ENCODE peak calls at places on chromosomes 7 and 10, in six cellular contexts. One of them, this sample, is unnamed.

GRCh38 chr10:80405636-80406035 is 2.7 kb upstream of the PRXL2A start:
- DNase-seq in mucosa of descending colon: no peak
- DNase-seq in stomach: no peak
- DNase-seq in heart right ventricle: no peak
- DNase-seq in lung: no peak
- DNase-seq in dorsolateral prefrontal cortex: no peak
- DNase-seq in this sample: peak; percentile 40

GRCh38 chr10:69731698-69732097 is 70.0 kb upstream of the COL13A1 start:
- DNase-seq in heart right ventricle: no peak
- DNase-seq in stomach: no peak
- DNase-seq in dorsolateral prefrontal cortex: no peak
- DNase-seq in lung: no peak
- DNase-seq in mucosa of descending colon: no peak
- DNase-seq in this sample: no peak

GRCh38 chr7:20374391-20374790 is 43.7 kb downstream of the ITGB8 start:
- DNase-seq in mucosa of descending colon: peak; percentile 17
- DNase-seq in dorsolateral prefrontal cortex: no peak
- DNase-seq in heart right ventricle: no peak
- DNase-seq in lung: no peak
- DNase-seq in stomach: no peak
- DNase-seq in this sample: no peak

GRCh38 chr10:124598196-124598595 is 136.6 kb downstream of the LHPP start:
- DNase-seq in stomach: no peak
- DNase-seq in lung: no peak
- DNase-seq in heart right ventricle: no peak
- DNase-seq in dorsolateral prefrontal cortex: no peak
- DNase-seq in mucosa of descending colon: no peak
- DNase-seq in this sample: no peak

GRCh38 chr7:134365341-134366054 is 48.8 kb upstream of the SLC35B4 start:
- DNase-seq in lung: no peak
- DNase-seq in mucosa of descending colon: no peak
- DNase-seq in dorsolateral prefrontal cortex: no peak
- DNase-seq in stomach: no peak
- DNase-seq in heart right ventricle: no peak
- DNase-seq in this sample: peak; percentile 22

GRCh38 chr10:120984221-120984620 is 133.1 kb downstream of the WDR11 start:
- DNase-seq in lung: no peak
- DNase-seq in mucosa of descending colon: no peak
- DNase-seq in stomach: no peak
- DNase-seq in dorsolateral prefrontal cortex: no peak
- DNase-seq in heart right ventricle: no peak
- DNase-seq in this sample: no peak

GRCh38 chr10:24866615-24867583 is 85.5 kb downstream of the PRTFDC1 start:
- DNase-seq in stomach: peak; percentile 41
- DNase-seq in lung: no peak
- DNase-seq in heart right ventricle: peak; percentile 58
- DNase-seq in dorsolateral prefrontal cortex: peak; percentile 59
- DNase-seq in mucosa of descending colon: peak; percentile 56
- DNase-seq in this sample: peak; percentile 44

GRCh38 chr7:66187894-66188293 is 17.2 kb upstream of the TPST1 start:
- DNase-seq in stomach: no peak
- DNase-seq in mucosa of descending colon: peak; percentile 20
- DNase-seq in dorsolateral prefrontal cortex: no peak
- DNase-seq in lung: peak; percentile 45
- DNase-seq in heart right ventricle: no peak
- DNase-seq in this sample: no peak

GRCh38 chr10:44828515-44829142 is 82.5 kb upstream of the TMEM72 start:
- DNase-seq in heart right ventricle: peak; percentile 77
- DNase-seq in dorsolateral prefrontal cortex: no peak
- DNase-seq in mucosa of descending colon: no peak
- DNase-seq in lung: no peak
- DNase-seq in stomach: no peak
- DNase-seq in this sample: no peak

GRCh38 chr10:70672993-70673928 is 955 bp downstream of the ADAMTS14 start:
- DNase-seq in stomach: no peak
- DNase-seq in mucosa of descending colon: peak; percentile 24
- DNase-seq in dorsolateral prefrontal cortex: peak; percentile 19
- DNase-seq in heart right ventricle: peak; percentile 50
- DNase-seq in lung: no peak
- DNase-seq in this sample: peak; percentile 74

DNA sequence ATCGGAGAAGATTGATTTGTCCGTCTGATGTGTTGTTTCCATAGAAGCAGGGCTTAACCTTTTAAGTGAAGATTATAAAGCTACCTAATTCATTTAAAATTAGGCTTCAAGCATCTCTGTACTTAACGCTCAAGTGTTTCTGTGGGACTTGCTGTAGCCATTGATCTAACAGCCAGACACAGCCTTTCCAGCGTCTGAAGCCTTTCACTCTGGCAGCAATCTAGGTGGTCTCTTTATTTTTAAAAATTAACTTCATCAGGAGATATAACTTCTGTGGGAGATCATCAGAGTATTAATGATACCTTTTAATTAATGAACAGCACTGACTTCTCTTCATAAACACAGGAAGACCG is 88.1 kb downstream of the BEND7 start:
- DNase-seq in heart right ventricle: no peak
- DNase-seq in dorsolateral prefrontal cortex: no peak
- DNase-seq in stomach: no peak
- DNase-seq in lung: no peak
- DNase-seq in mucosa of descending colon: no peak
- DNase-seq in this sample: no peak
- TF ChIP-seq CTCF in heart right ventricle: no peak
- TF ChIP-seq CTCF in dorsolateral prefrontal cortex: no peak
- TF ChIP-seq CTCF in stomach: no peak
- TF ChIP-seq CTCF in lung: no peak
- TF ChIP-seq CTCF in mucosa of descending colon: no peak
- TF ChIP-seq CTCF in this sample: no peak

DNA sequence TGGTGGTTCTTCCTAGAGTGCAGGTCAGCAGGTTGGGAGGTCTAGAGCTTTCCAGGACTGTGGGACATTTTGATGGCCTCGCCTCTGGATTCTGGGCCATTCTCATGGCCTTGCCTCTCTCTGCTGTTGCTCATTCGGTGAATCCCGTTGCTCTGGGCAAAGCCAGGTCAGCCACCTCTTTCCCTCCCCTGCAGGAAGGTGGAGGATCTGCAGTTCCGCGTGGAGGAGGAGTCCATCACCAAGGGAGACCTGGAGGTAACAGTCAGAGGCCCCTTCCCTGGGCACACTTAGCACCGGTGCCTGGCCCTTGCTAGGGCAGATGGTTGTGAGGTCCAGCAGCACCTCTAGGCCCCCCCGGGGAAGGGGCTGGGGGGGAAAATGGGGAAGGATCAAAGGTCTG is 74.9 kb downstream of the CLIP2 start:
- DNase-seq in dorsolateral prefrontal cortex: no peak
- DNase-seq in mucosa of descending colon: no peak
- DNase-seq in lung: no peak
- DNase-seq in heart right ventricle: no peak
- DNase-seq in stomach: no peak
- DNase-seq in this sample: no peak
- TF ChIP-seq CTCF in dorsolateral prefrontal cortex: no peak
- TF ChIP-seq CTCF in mucosa of descending colon: no peak
- TF ChIP-seq CTCF in lung: no peak
- TF ChIP-seq CTCF in heart right ventricle: no peak
- TF ChIP-seq CTCF in stomach: no peak
- TF ChIP-seq CTCF in this sample: peak; percentile 49

DNA sequence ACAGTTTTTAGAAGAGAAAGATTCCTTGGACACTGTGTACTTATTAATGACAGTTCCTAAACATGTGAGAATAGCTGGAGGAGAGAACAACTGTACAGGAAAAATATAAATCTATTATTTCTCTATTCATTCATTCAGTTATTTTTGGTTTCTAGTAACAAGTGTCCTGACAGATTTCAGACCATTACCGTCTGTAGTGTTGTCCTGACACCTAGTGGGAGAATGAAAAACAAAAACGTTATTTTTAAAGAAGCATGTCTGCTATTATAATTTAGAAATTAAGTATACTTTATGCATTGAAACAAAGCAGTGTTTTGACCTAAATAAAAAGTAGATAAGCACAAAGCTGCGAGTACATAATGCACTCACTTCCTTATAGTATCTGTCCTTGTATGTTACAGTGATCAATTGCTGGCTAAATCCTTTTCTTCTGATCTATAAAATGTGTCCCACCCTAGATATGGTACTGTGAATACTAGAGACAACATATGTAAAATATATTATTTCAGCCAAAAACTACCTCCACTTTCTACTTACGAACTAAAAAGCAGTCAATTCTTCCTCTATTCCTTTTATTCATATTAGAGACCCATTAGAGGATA is 575.6 kb downstream of the ARL4A start:
- DNase-seq in stomach: no peak
- DNase-seq in mucosa of descending colon: no peak
- DNase-seq in heart right ventricle: no peak
- DNase-seq in dorsolateral prefrontal cortex: no peak
- DNase-seq in lung: no peak
- DNase-seq in this sample: peak; percentile 22
- TF ChIP-seq CTCF in stomach: peak; percentile 34
- TF ChIP-seq CTCF in mucosa of descending colon: no peak
- TF ChIP-seq CTCF in heart right ventricle: peak; percentile 77
- TF ChIP-seq CTCF in dorsolateral prefrontal cortex: peak; percentile 83
- TF ChIP-seq CTCF in lung: peak; percentile 35
- TF ChIP-seq CTCF in this sample: peak; percentile 44

DNA sequence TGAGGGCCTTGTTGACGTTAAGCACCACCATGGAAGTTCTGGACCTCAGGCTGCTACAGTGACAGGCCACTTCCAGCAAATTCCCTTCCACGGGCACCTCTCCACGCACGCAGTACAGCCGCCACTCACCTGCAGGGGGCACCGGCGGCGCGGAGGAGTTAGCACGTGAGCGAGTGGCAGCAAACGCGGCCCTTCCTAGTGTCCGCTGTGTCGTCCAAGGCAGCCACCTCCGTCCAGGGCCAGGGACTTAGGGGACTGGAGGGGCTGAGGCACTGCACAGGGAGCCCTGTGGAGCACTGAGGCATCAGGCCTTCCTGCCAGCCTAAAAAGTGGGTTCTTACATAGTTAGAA is 164.4 kb downstream of the SVIL start:
- DNase-seq in dorsolateral prefrontal cortex: no peak
- DNase-seq in lung: no peak
- DNase-seq in mucosa of descending colon: no peak
- DNase-seq in stomach: no peak
- DNase-seq in heart right ventricle: no peak
- DNase-seq in this sample: no peak
- TF ChIP-seq CTCF in dorsolateral prefrontal cortex: peak; percentile 9
- TF ChIP-seq CTCF in lung: no peak
- TF ChIP-seq CTCF in mucosa of descending colon: no peak
- TF ChIP-seq CTCF in stomach: peak; percentile 11
- TF ChIP-seq CTCF in heart right ventricle: peak; percentile 46
- TF ChIP-seq CTCF in this sample: peak; percentile 70

This sample was measured in brain microvascular endothelial cell.